ENCODE peak calls at places on chromosomes 13 and 19, in nine cellular contexts. One of them, this sample, is unnamed.

GRCh38 chr19:33416307-33417215 is 43.1 kb downstream of the CEBPG start:
- DNase-seq in DMS 273 treated with DMSO at 0.1 percent for 48 hours: peak
- DNase-seq in amygdala: no peak
- DNase-seq in heart right ventricle: peak
- DNase-seq in AML-193: peak
- DNase-seq in DMS153: no peak
- DNase-seq in effector CD4-positive, alpha-beta T cell: peak
- DNase-seq in fibroblast of the aortic adventitia: peak
- DNase-seq in stimulated activated CD4-positive, alpha-beta T cell treated with anti-CD3 and anti-CD28 coated beads, Interleukin-1b, Interleukin-23, amount 100 ng/mL, for 1 hour: peak
- DNase-seq in this sample: peak

GRCh38 chr19:13085673-13086072 is 17.0 kb downstream of the LYL1 start:
- DNase-seq in fibroblast of the aortic adventitia: no peak
- DNase-seq in DMS153: no peak
- DNase-seq in heart right ventricle: no peak
- DNase-seq in stimulated activated CD4-positive, alpha-beta T cell treated with anti-CD3 and anti-CD28 coated beads, Interleukin-1b, Interleukin-23, amount 100 ng/mL, for 1 hour: no peak
- DNase-seq in AML-193: no peak
- DNase-seq in effector CD4-positive, alpha-beta T cell: no peak
- DNase-seq in amygdala: no peak
- DNase-seq in DMS 273 treated with DMSO at 0.1 percent for 48 hours: no peak
- DNase-seq in this sample: no peak

GRCh38 chr19:44925114-44925891 is 10.9 kb downstream of the APOC1 start:
- DNase-seq in stimulated activated CD4-positive, alpha-beta T cell treated with anti-CD3 and anti-CD28 coated beads, Interleukin-1b, Interleukin-23, amount 100 ng/mL, for 1 hour: no peak
- DNase-seq in effector CD4-positive, alpha-beta T cell: no peak
- DNase-seq in AML-193: peak
- DNase-seq in DMS153: no peak
- DNase-seq in fibroblast of the aortic adventitia: peak
- DNase-seq in amygdala: peak
- DNase-seq in heart right ventricle: peak
- DNase-seq in DMS 273 treated with DMSO at 0.1 percent for 48 hours: peak
- DNase-seq in this sample: no peak

GRCh38 chr13:72457151-72457550 is 270.3 kb downstream of the MZT1 start:
- DNase-seq in DMS153: no peak
- DNase-seq in fibroblast of the aortic adventitia: no peak
- DNase-seq in amygdala: no peak
- DNase-seq in effector CD4-positive, alpha-beta T cell: no peak
- DNase-seq in heart right ventricle: no peak
- DNase-seq in AML-193: no peak
- DNase-seq in stimulated activated CD4-positive, alpha-beta T cell treated with anti-CD3 and anti-CD28 coated beads, Interleukin-1b, Interleukin-23, amount 100 ng/mL, for 1 hour: no peak
- DNase-seq in DMS 273 treated with DMSO at 0.1 percent for 48 hours: peak
- DNase-seq in this sample: no peak

GRCh38 chr13:41056996-41057711 is 4.2 kb upstream of the WBP4 start:
- DNase-seq in effector CD4-positive, alpha-beta T cell: no peak
- DNase-seq in DMS153: no peak
- DNase-seq in heart right ventricle: no peak
- DNase-seq in DMS 273 treated with DMSO at 0.1 percent for 48 hours: no peak
- DNase-seq in stimulated activated CD4-positive, alpha-beta T cell treated with anti-CD3 and anti-CD28 coated beads, Interleukin-1b, Interleukin-23, amount 100 ng/mL, for 1 hour: no peak
- DNase-seq in amygdala: no peak
- DNase-seq in fibroblast of the aortic adventitia: no peak
- DNase-seq in AML-193: no peak
- DNase-seq in this sample: no peak

GRCh38 chr13:106418556-106418955 is 116.9 kb downstream of the EFNB2 start:
- DNase-seq in heart right ventricle: no peak
- DNase-seq in fibroblast of the aortic adventitia: peak
- DNase-seq in amygdala: no peak
- DNase-seq in DMS 273 treated with DMSO at 0.1 percent for 48 hours: no peak
- DNase-seq in effector CD4-positive, alpha-beta T cell: no peak
- DNase-seq in AML-193: no peak
- DNase-seq in stimulated activated CD4-positive, alpha-beta T cell treated with anti-CD3 and anti-CD28 coated beads, Interleukin-1b, Interleukin-23, amount 100 ng/mL, for 1 hour: no peak
- DNase-seq in DMS153: no peak
- DNase-seq in this sample: no peak

GRCh38 chr19:33666196-33666595 is 44.4 kb downstream of the CHST8 start:
- DNase-seq in DMS 273 treated with DMSO at 0.1 percent for 48 hours: no peak
- DNase-seq in AML-193: no peak
- DNase-seq in stimulated activated CD4-positive, alpha-beta T cell treated with anti-CD3 and anti-CD28 coated beads, Interleukin-1b, Interleukin-23, amount 100 ng/mL, for 1 hour: no peak
- DNase-seq in amygdala: no peak
- DNase-seq in effector CD4-positive, alpha-beta T cell: no peak
- DNase-seq in fibroblast of the aortic adventitia: no peak
- DNase-seq in heart right ventricle: no peak
- DNase-seq in DMS153: no peak
- DNase-seq in this sample: no peak

GRCh38 chr13:32164622-32165268 is 133.2 kb downstream of the FRY start:
- DNase-seq in effector CD4-positive, alpha-beta T cell: no peak
- DNase-seq in DMS 273 treated with DMSO at 0.1 percent for 48 hours: peak
- DNase-seq in AML-193: peak
- DNase-seq in fibroblast of the aortic adventitia: peak
- DNase-seq in amygdala: no peak
- DNase-seq in DMS153: peak
- DNase-seq in stimulated activated CD4-positive, alpha-beta T cell treated with anti-CD3 and anti-CD28 coated beads, Interleukin-1b, Interleukin-23, amount 100 ng/mL, for 1 hour: no peak
- DNase-seq in heart right ventricle: no peak
- DNase-seq in this sample: peak

GRCh38 chr13:49421391-49421790 is 22.5 kb downstream of the CAB39L start:
- DNase-seq in AML-193: no peak
- DNase-seq in amygdala: no peak
- DNase-seq in DMS 273 treated with DMSO at 0.1 percent for 48 hours: no peak
- DNase-seq in DMS153: no peak
- DNase-seq in stimulated activated CD4-positive, alpha-beta T cell treated with anti-CD3 and anti-CD28 coated beads, Interleukin-1b, Interleukin-23, amount 100 ng/mL, for 1 hour: no peak
- DNase-seq in effector CD4-positive, alpha-beta T cell: no peak
- DNase-seq in heart right ventricle: no peak
- DNase-seq in fibroblast of the aortic adventitia: no peak
- DNase-seq in this sample: no peak

GRCh38 chr19:6238643-6239281 is 41.0 kb downstream of the MLLT1 start:
- DNase-seq in amygdala: no peak
- DNase-seq in fibroblast of the aortic adventitia: peak
- DNase-seq in DMS153: no peak
- DNase-seq in heart right ventricle: peak
- DNase-seq in effector CD4-positive, alpha-beta T cell: no peak
- DNase-seq in stimulated activated CD4-positive, alpha-beta T cell treated with anti-CD3 and anti-CD28 coated beads, Interleukin-1b, Interleukin-23, amount 100 ng/mL, for 1 hour: no peak
- DNase-seq in DMS 273 treated with DMSO at 0.1 percent for 48 hours: peak
- DNase-seq in AML-193: no peak
- DNase-seq in this sample: no peak

GRCh38 chr13:74444877-74445479 is 310.8 kb upstream of the KLF12 start:
- DNase-seq in amygdala: no peak
- DNase-seq in stimulated activated CD4-positive, alpha-beta T cell treated with anti-CD3 and anti-CD28 coated beads, Interleukin-1b, Interleukin-23, amount 100 ng/mL, for 1 hour: no peak
- DNase-seq in DMS153: peak
- DNase-seq in AML-193: no peak
- DNase-seq in DMS 273 treated with DMSO at 0.1 percent for 48 hours: no peak
- DNase-seq in effector CD4-positive, alpha-beta T cell: no peak
- DNase-seq in heart right ventricle: no peak
- DNase-seq in fibroblast of the aortic adventitia: peak
- DNase-seq in this sample: no peak

GRCh38 chr13:73325351-73326214 is 266.8 kb downstream of the KLF5 start:
- DNase-seq in stimulated activated CD4-positive, alpha-beta T cell treated with anti-CD3 and anti-CD28 coated beads, Interleukin-1b, Interleukin-23, amount 100 ng/mL, for 1 hour: no peak
- DNase-seq in amygdala: no peak
- DNase-seq in AML-193: no peak
- DNase-seq in effector CD4-positive, alpha-beta T cell: no peak
- DNase-seq in heart right ventricle: no peak
- DNase-seq in DMS153: no peak
- DNase-seq in fibroblast of the aortic adventitia: no peak
- DNase-seq in DMS 273 treated with DMSO at 0.1 percent for 48 hours: no peak
- DNase-seq in this sample: no peak